ENCODE peak calls at places on chromosomes 5 and 9, in six cellular contexts. F, H, N, R, D and E are unnamed samples.

GRCh38 chr9:91395553-91396470 is 27.8 kb downstream of the NFIL3 start:
- DNase-seq in D (peak), R (peak), H (no peak), F (peak), N (no peak), E (no peak)

GRCh38 chr9:966936-967335 is 9.5 kb upstream of the DMRT3 start:
- DNase-seq in R (no peak), D (no peak), F (no peak), N (no peak), H (no peak), E (no peak)

GRCh38 chr5:65760504-65761275 is 38.7 kb downstream of the NLN start:
- DNase-seq in N (peak), D (no peak), R (peak), F (peak), H (no peak), E (peak)

GRCh38 chr5:127572930-127573329 is 55.5 kb downstream of the PRRC1 start:
- DNase-seq in R (no peak), H (no peak), D (no peak), N (no peak), F (no peak), E (peak)

GRCh38 chr9:98374385-98375051 is 119.1 kb upstream of the TBC1D2 start:
- DNase-seq in N (peak), R (peak), D (peak), F (peak), H (no peak), E (no peak)

GRCh38 chr9:95511232-95511951 is 5.4 kb downstream of the PTCH1 start:
- DNase-seq in F (peak), D (no peak), N (peak), H (peak), R (peak), E (no peak)

GRCh38 chr5:16072616-16073015 is 107.0 kb downstream of the MARCHF11 start:
- DNase-seq in N (no peak), F (no peak), H (no peak), D (no peak), R (no peak), E (no peak)

GRCh38 chr5:98940586-98940985 is 11.8 kb upstream of the CHD1 start:
- DNase-seq in N (no peak), R (peak), D (peak), H (no peak), F (no peak), E (no peak)

GRCh38 chr9:95425910-95426551 is 90.7 kb downstream of the PTCH1 start:
- DNase-seq in H (no peak), R (peak), D (no peak), N (peak), F (peak), E (peak)

GRCh38 chr9:91978739-91979414 is 28.8 kb upstream of the ROR2 start:
- DNase-seq in H (no peak), R (peak), F (peak), D (peak), N (peak), E (peak)

GRCh38 chr9:95772320-95773060 is 103.0 kb upstream of the ERCC6L2 start:
- DNase-seq in H (peak), F (peak), D (peak), N (peak), R (peak), E (peak)

GRCh38 chr9:124297553-124297905 is 39.8 kb downstream of the NEK6 start:
- DNase-seq in D (peak), N (peak), F (peak), H (peak), R (peak), E (no peak)

GRCh38 chr9:136719212-136719880 is 7.0 kb downstream of the DIPK1B start:
- DNase-seq in R (no peak), N (no peak), H (no peak), F (no peak), D (no peak), E (no peak)

GRCh38 chr9:136644343-136644592 is 18.4 kb upstream of the EGFL7 start:
- DNase-seq in F (peak), D (no peak), H (peak), N (peak), R (peak), E (peak)

GRCh38 chr9:34430843-34431437 is 27.4 kb downstream of the FAM219A start:
- DNase-seq in D (peak), N (peak), H (peak), R (peak), F (peak), E (peak)

GRCh38 chr9:131234799-131235479 is 41.4 kb downstream of the FAM78A start:
- DNase-seq in F (no peak), R (no peak), D (no peak), H (no peak), N (no peak), E (no peak)

GRCh38 chr5:78543292-78543691 is 105.3 kb downstream of the LHFPL2 start:
- DNase-seq in F (no peak), R (no peak), H (no peak), D (no peak), N (no peak), E (no peak)

GRCh38 chr9:133998915-133999580 is 6.9 kb upstream of the VAV2 start:
- DNase-seq in R (peak), D (no peak), N (no peak), H (no peak), F (no peak), E (no peak)

GRCh38 chr9:135492886-135493669 is 7.4 kb upstream of the MRPS2 start:
- DNase-seq in F (no peak), R (no peak), D (no peak), H (no peak), N (no peak), E (peak)

GRCh38 chr5:55037046-55037771 is 13.2 kb downstream of the GZMK start:
- DNase-seq in F (peak), N (no peak), H (no peak), R (peak), D (no peak), E (peak)

GRCh38 chr9:87387351-87388055 is 110.2 kb upstream of the DAPK1 start:
- DNase-seq in F (peak), N (no peak), D (no peak), H (no peak), R (peak), E (no peak)

GRCh38 chr5:172724203-172724602 is 46.8 kb downstream of the DUSP1 start:
- DNase-seq in H (no peak), N (no peak), R (no peak), F (no peak), D (no peak), E (no peak)

GRCh38 chr9:84731696-84732095 is 62.2 kb downstream of the NTRK2 start:
- DNase-seq in D (no peak), N (no peak), R (no peak), F (no peak), H (no peak), E (no peak)

GRCh38 chr5:159416438-159416837 is 86.2 kb upstream of the IL12B start:
- DNase-seq in F (no peak), D (no peak), N (no peak), H (no peak), R (no peak), E (no peak)

GRCh38 chr5:153756540-153756939 is 266.1 kb downstream of the GRIA1 start:
- DNase-seq in H (no peak), F (peak), D (no peak), N (no peak), R (peak), E (no peak)

GRCh38 chr5:65730910-65731309 is 8.9 kb downstream of the NLN start:
- DNase-seq in F (no peak), R (peak), N (no peak), D (no peak), H (no peak), E (no peak)

GRCh38 chr5:132001647-132002561 is 9.6 kb downstream of the ACSL6 start:
- DNase-seq in F (peak), D (no peak), R (peak), N (peak), H (no peak), E (no peak)

GRCh38 chr5:172707285-172708182 is 63.5 kb downstream of the DUSP1 start:
- DNase-seq in R (peak), N (no peak), H (no peak), F (peak), D (peak), E (no peak)

GRCh38 chr9:136093331-136093986 is 1.6 kb downstream of the NACC2 start:
- DNase-seq in D (no peak), N (no peak), H (no peak), F (no peak), R (peak), E (no peak)

GRCh38 chr5:65815156-65815555 is 93.2 kb downstream of the NLN start:
- DNase-seq in F (no peak), R (no peak), N (no peak), H (no peak), D (no peak), E (no peak)

GRCh38 chr5:76986828-76987526 is 34.1 kb downstream of the CRHBP start:
- DNase-seq in H (no peak), D (no peak), R (no peak), N (no peak), F (no peak), E (no peak)

GRCh38 chr9:109002141-109002540 is 11.2 kb downstream of the CTNNAL1 start:
- DNase-seq in F (no peak), N (no peak), R (no peak), H (no peak), D (no peak), E (no peak)

GRCh38 chr5:143401846-143402463 is 1.5 kb downstream of the NR3C1 start:
- DNase-seq in F (peak), D (no peak), N (no peak), H (no peak), R (no peak), E (no peak)

GRCh38 chr9:103889989-103890388 is 204.1 kb upstream of the SMC2 start:
- DNase-seq in F (no peak), H (no peak), R (no peak), D (no peak), N (no peak), E (no peak)

GRCh38 chr5:139764250-139764791 is 31.3 kb upstream of the PSD2 start:
- DNase-seq in F (peak), R (no peak), N (no peak), D (no peak), H (no peak), E (no peak)

GRCh38 chr9:10946676-10947410 is 334.0 kb upstream of the PTPRD start:
- DNase-seq in H (no peak), D (no peak), N (no peak), F (no peak), R (no peak), E (no peak)
- H3K4me3 ChIP-seq in H (no peak), D (no peak), N (no peak), F (no peak), R (no peak), E (no peak)

GRCh38 chr5:93589348-93589662 is 6.3 kb downstream of the NR2F1 start:
- DNase-seq in F (no peak), D (no peak), N (no peak), H (no peak), R (no peak), E (no peak)

GRCh38 chr5:93586948-93587918 is 4.2 kb downstream of the NR2F1 start:
- DNase-seq in H (no peak), N (no peak), R (peak), F (peak), D (no peak), E (no peak)

GRCh38 chr5:93589812-93590215 is 6.8 kb downstream of the NR2F1 start:
- DNase-seq in N (no peak), H (no peak), R (peak), D (no peak), F (peak), E (no peak)

GRCh38 chr5:93587919-93588585 is 5.0 kb downstream of the NR2F1 start:
- DNase-seq in F (peak), R (peak), N (no peak), H (no peak), D (no peak), E (no peak)

DNA sequence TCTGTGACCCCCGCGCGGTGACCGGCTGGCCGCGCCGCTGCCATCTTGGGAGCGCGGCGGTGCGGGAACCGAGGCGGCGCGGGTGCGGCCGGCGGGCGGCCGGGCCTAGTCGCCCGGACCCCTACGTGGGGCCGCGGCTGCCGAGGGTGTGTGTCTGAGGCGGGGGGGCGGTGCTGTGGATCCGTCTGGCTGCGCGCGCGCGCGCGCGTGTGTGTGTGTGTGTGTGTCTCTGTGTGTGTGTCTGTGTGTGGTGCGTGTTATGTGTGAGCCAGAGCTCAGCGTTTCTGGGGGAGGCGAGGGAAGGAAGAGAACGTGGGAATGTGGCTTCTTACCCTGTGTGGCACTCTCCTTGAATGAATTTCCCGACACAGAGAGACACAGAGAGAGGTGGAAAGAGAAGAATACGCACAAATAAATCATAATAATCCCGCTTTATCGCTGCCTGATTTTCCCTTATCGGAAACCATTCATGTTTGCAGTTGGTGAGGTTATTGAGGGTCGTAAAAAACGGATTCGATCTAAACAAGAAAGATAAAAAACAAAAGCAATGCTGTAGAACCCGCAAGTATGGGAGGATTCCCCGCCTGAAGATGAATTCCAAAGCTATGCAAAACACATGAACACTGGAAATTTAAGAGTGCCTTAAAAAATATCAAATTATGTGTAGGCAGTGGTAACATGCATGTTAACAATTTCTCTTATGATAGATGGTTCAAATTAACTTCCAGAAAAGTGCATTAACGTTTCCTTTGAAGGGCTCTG is 5.7 kb downstream of the NR2F1 start:
- DNase-seq in N (no peak), F (peak), R (peak), D (no peak), H (no peak), E (no peak)
- H3K4me3 ChIP-seq in N (no peak), F (peak), R (peak), D (no peak), H (peak), E (no peak)

DNA sequence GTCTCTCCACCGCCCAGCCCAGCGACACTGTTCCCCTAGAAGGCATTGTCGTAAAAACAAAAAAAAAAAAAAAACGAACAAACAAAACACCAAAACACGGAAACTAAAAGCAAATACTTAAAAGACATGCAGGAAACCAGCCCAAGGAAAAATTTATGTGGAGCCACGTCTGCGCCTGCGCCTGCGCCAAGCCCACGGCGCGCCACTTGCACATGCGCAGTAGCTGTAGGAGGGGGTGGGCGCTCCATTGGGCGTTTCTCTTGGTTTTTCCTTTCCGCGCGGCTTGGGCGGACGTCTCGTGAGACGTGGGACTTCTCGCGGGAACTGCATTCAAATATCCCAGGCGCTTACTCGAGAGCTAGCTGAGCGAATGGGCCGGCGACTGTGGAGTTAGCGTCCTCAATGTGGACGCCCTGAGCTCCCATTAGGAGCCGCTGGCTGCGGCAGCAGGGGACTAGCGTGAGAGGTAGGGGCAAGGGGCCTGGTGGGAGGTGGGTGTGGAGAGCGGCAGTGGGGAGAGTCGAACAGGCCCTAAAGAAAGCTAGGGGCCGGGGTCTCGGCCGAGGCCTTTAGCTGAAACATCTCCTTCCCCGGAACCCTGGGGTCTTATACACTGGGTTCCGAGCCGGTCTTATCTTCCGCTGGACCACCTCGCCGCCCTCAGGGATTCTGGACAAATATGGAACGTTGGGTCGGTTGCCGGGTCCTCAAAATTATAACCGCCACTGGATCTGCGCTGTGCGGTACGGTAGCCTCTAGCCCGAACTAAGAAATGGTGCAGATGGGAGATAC is at the start of gene SPDL1:
- DNase-seq in N (peak), R (peak), H (peak), F (peak), D (peak), E (peak)
- H3K4me3 ChIP-seq in N (peak), R (peak), H (peak), F (peak), D (peak), E (peak)

GRCh38 chr5:178120661-178121357 is 7.5 kb downstream of the N4BP3 start:
- DNase-seq in D (peak), N (peak), H (peak), R (peak), F (peak), E (peak)
- H3K4me3 ChIP-seq in D (peak), N (no peak), H (no peak), R (no peak), F (no peak), E (peak)

GRCh38 chr5:150082364-150082763 is 4.0 kb downstream of the CSF1R start:
- DNase-seq in D (no peak), N (no peak), H (no peak), F (no peak), R (no peak), E (no peak)

GRCh38 chr5:150081541-150082283 is 4.6 kb downstream of the CSF1R start:
- DNase-seq in F (no peak), R (peak), D (no peak), N (peak), H (peak), E (no peak)

GRCh38 chr5:150082889-150083288 is 3.5 kb downstream of the CSF1R start:
- DNase-seq in H (no peak), D (no peak), N (no peak), F (no peak), R (no peak), E (no peak)

GRCh38 chr5:150085191-150085912 is 1.0 kb downstream of the CSF1R start:
- DNase-seq in F (no peak), N (no peak), R (no peak), D (no peak), H (no peak), E (no peak)

GRCh38 chr5:150085950-150086715 is at the start of gene CSF1R:
- DNase-seq in R (no peak), H (no peak), F (no peak), D (no peak), N (no peak), E (no peak)
- H3K4me3 ChIP-seq in R (no peak), H (peak), F (no peak), D (no peak), N (no peak), E (no peak)

GRCh38 chr5:175681975-175682354 is 24.1 kb downstream of the HRH2 start:
- DNase-seq in D (no peak), N (no peak), F (no peak), H (no peak), R (no peak), E (no peak)
- H3K4me3 ChIP-seq in D (no peak), N (no peak), F (no peak), H (no peak), R (no peak), E (no peak)

DNA sequence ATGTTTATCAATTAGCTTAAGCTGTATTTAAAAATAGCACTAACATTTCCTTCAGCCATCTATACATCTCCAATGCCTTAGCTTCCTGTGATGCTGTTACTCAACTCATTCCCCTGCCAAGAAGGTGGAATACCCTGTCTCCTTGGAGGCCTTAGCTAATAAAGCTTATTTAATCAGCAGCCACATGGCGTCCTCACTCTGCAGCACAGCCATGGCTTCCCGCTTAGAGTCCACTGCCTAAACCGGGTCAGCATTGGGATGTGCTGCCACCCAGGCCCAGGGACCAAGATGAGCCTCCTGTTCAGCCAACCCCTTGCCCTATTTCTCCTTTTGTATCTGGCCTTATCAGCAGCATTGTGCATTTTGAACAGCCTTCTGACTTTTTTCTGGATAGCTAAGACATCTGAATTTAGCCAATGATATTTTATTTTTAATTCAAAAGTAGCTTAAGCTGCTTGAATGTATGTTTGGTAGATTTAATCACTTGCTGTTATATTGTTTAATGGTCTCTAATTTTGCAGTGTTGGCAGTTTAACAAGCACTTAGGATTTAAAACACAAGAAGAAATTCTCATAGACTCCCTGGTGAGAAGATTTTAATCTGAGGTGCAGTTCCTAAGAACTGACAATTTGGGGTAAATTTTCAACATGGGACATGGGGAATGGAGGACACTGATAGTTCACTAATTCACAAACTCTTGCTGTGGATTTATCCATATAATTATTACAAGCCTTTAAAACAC is 113.0 kb downstream of the RPS23 start:
- DNase-seq in N (peak), R (peak), D (peak), F (peak), H (no peak), E (no peak)
- H3K4me3 ChIP-seq in N (no peak), R (no peak), D (no peak), F (no peak), H (no peak), E (no peak)